ENCODE peak calls at places on chromosomes 11 and 22, in seven cellular contexts. X is HCT116, H is transverse colon, C is uterus, U is heart left ventricle, W is esophagus muscularis mucosa, D is gastrocnemius medialis. T is an unnamed sample.

GRCh38 chr22:44430716-44431115 is 67.3 kb downstream of the RTL6 start:
- DNase-seq in X (no peak), H (no peak), C (no peak), U (no peak), W (no peak), D (no peak), T (no peak)

GRCh38 chr22:49869855-49870712 is 16.4 kb downstream of the ZBED4 start:
- DNase-seq in X (no peak), H (no peak), C (no peak), U (no peak), W (no peak), D (no peak), T (no peak)

GRCh38 chr11:8352852-8353505 is 89.3 kb upstream of the LMO1 start:
- DNase-seq in X (no peak), H (no peak), C (no peak), U (peak; percentile 39), W (no peak), D (no peak), T (no peak)

GRCh38 chr11:103601230-103601846 is 435.1 kb upstream of the DDI1 start:
- DNase-seq in X (no peak), H (no peak), C (no peak), U (no peak), W (no peak), D (no peak), T (peak; percentile 55)

GRCh38 chr11:30789270-30789669 is 203.1 kb upstream of the MPPED2 start:
- DNase-seq in X (no peak), H (no peak), C (no peak), U (no peak), W (no peak), D (no peak), T (no peak)

GRCh38 chr22:40586781-40587180 is 49.7 kb downstream of the MRTFA start:
- DNase-seq in X (no peak), H (no peak), C (no peak), U (no peak), W (no peak), D (no peak), T (no peak)

GRCh38 chr11:86807356-86807755 is 7.0 kb downstream of the PRSS23 start:
- DNase-seq in X (no peak), H (no peak), C (no peak), U (no peak), W (no peak), D (no peak), T (no peak)

GRCh38 chr22:36608987-36609386 is 80.0 kb upstream of the EIF3D start:
- DNase-seq in X (no peak), H (no peak), C (no peak), U (no peak), W (no peak), D (no peak), T (no peak)

GRCh38 chr11:69086741-69087524 is 38.2 kb downstream of the TPCN2 start:
- DNase-seq in X (no peak), H (no peak), C (no peak), U (peak; percentile 56), W (no peak), D (no peak), T (peak; percentile 40)

GRCh38 chr11:58926251-58926650 is 13.0 kb upstream of the GLYATL1 start:
- DNase-seq in X (no peak), H (no peak), C (no peak), U (no peak), W (no peak), D (no peak), T (no peak)

GRCh38 chr22:30507670-30508069 is 2.2 kb upstream of the SEC14L4 start:
- DNase-seq in X (no peak), H (no peak), C (no peak), U (no peak), W (no peak), D (no peak), T (no peak)

GRCh38 chr11:114243461-114244372 is 52.5 kb upstream of the NNMT start:
- DNase-seq in X (no peak), H (no peak), C (no peak), U (no peak), W (no peak), D (peak; percentile 76), T (no peak)

GRCh38 chr11:8229299-8230177 is 34.1 kb downstream of the LMO1 start:
- DNase-seq in X (no peak), H (peak; percentile 68), C (no peak), U (peak; percentile 66), W (no peak), D (no peak), T (peak; percentile 33)

GRCh38 chr22:33163815-33164214 is 105.6 kb upstream of the SYN3 start:
- DNase-seq in X (no peak), H (no peak), C (no peak), U (no peak), W (no peak), D (no peak), T (no peak)

GRCh38 chr11:313787-314547 is at the start of gene IFITM1:
- DNase-seq in X (no peak), H (peak; percentile 62), C (peak; percentile 62), U (peak; percentile 65), W (no peak), D (no peak), T (peak; percentile 63)

GRCh38 chr22:46542011-46542985 is 4.9 kb upstream of the CELSR1 start:
- DNase-seq in X (no peak), H (peak; percentile 76), C (peak; percentile 40), U (peak; percentile 89), W (no peak), D (no peak), T (peak; percentile 82)

GRCh38 chr11:34926831-34927132 is 10.4 kb downstream of the PDHX start:
- DNase-seq in X (no peak), H (no peak), C (no peak), U (no peak), W (no peak), D (no peak), T (no peak)

GRCh38 chr22:39241632-39242388 is 3.0 kb downstream of the PDGFB start:
- DNase-seq in X (no peak), H (no peak), C (no peak), U (no peak), W (no peak), D (no peak), T (no peak)

GRCh38 chr22:50473088-50473487 is 1.7 kb downstream of the SBF1 start:
- DNase-seq in X (peak; percentile 43), H (peak; percentile 41), C (no peak), U (no peak), W (no peak), D (no peak), T (no peak)

GRCh38 chr11:12802418-12803085 is 128.3 kb downstream of the TEAD1 start:
- DNase-seq in X (peak; percentile 97), H (peak; percentile 84), C (peak; percentile 82), U (no peak), W (no peak), D (no peak), T (no peak)

GRCh38 chr22:30422481-30423295 is 2.9 kb upstream of the MTFP1 start:
- DNase-seq in X (peak; percentile 89), H (peak; percentile 78), C (peak; percentile 68), U (peak; percentile 76), W (peak; percentile 94), D (peak; percentile 79), T (peak; percentile 49)

GRCh38 chr11:130582176-130582575 is 133.7 kb downstream of the ADAMTS15 start:
- DNase-seq in X (no peak), H (no peak), C (no peak), U (no peak), W (no peak), D (no peak), T (no peak)
- H3K27ac ChIP-seq in X (no peak overlapping the region), H (no peak overlapping the region), C (no peak overlapping the region), U (no peak overlapping the region), W (peak overlapping the region; percentile 58), D (no peak overlapping the region), T (no peak overlapping the region)

GRCh38 chr11:2541881-2542361 is 97.1 kb downstream of the KCNQ1 start:
- DNase-seq in X (no peak), H (peak; percentile 5), C (no peak), U (peak; percentile 30), W (no peak), D (no peak), T (no peak)

GRCh38 chr11:2539761-2540520 is 95.1 kb downstream of the KCNQ1 start:
- DNase-seq in X (no peak), H (peak; percentile 7), C (no peak), U (peak; percentile 51), W (no peak), D (no peak), T (no peak)

GRCh38 chr11:2541321-2541680 is 96.5 kb downstream of the KCNQ1 start:
- DNase-seq in X (no peak), H (peak; percentile 0), C (no peak), U (peak; percentile 42), W (no peak), D (no peak), T (no peak)

GRCh38 chr11:2540521-2541320 is 95.9 kb downstream of the KCNQ1 start:
- DNase-seq in X (no peak), H (peak; percentile 1), C (no peak), U (peak; percentile 47), W (no peak), D (no peak), T (no peak)

GRCh38 chr11:2542406-2542805 is 97.6 kb downstream of the KCNQ1 start:
- DNase-seq in X (no peak), H (peak; percentile 3), C (no peak), U (peak; percentile 42), W (no peak), D (no peak), T (no peak)
- TF ChIP-seq POLR2A in X (no peak), H (no peak), C (no peak), U (no peak), W (no peak), D (no peak), T (no peak)

DNA sequence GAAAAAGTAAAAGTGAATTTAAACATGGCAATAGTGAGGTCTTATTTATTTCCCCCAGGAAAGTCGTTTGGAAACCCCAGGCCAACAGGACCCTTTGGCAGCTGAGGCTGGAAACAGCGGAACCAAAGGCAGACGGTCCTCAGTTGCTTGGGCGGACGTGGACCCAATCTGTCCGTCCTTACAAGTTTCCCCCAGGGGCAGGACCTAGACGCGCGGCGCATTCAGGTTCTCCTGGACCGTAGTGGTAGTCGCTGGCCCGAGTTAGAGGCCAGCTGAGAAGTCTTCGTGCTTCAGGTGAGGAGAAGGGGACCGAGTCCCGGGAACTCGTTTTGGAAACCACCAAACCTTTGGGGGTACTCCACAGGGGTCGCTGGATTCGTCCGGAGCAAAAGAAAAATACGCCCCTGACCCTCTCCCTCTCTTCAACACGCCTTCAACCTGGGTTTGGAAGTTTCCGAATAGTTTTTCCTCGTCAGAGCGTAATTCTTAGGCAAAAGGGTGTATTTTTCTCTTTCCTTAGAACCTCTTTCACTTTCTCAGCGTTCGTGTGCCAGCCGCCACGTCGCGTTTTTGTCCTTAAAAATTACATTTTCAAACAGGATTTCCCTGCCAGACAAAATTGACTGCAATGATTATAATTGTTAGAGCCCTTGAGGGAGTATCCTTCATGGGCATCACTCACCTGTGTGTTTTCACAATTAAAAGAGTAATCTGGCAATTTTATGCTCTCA is 2.1 kb downstream of the METTL15 start:
- DNase-seq in X (peak; percentile 65), H (peak; percentile 76), C (peak; percentile 58), U (peak; percentile 81), W (peak; percentile 93), D (peak; percentile 43), T (peak; percentile 84)
- H3K27ac ChIP-seq in X (peak overlapping the region; percentile 64), H (peak overlapping the region; percentile 88), C (peak overlapping the region; percentile 77), U (peak overlapping the region; percentile 68), W (peak overlapping the region; percentile 87), D (peak overlapping the region; percentile 90), T (peak overlapping the region; percentile 86)

DNA sequence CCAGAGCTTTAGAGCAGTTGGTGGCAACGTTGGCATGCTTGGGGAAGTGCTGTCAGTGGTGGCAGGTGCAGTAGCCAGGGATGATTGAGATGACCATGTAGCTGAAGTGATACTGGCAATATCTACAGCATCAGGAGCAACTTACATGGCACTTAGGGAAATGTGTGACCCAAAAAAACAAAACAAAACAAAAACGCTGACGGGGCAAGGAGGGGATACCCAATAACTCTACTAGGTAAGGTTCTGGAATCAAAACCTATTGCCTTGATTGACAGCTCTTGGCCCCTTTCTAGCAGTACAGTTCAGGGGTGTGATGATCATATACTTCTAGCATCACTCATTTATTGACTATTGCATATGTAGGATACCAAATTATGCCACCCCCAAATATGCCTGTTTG is 312.6 kb downstream of the AASDHPPT start:
- DNase-seq in X (no peak), H (no peak), C (no peak), U (no peak), W (no peak), D (no peak), T (no peak)
- TF ChIP-seq POLR2A in X (no peak), H (no peak), C (no peak), U (no peak), W (no peak), D (no peak), T (no peak)